ENCODE peak calls at places on chromosomes 1 and 21, in nine cellular contexts. Z is K562, J is tibial nerve, Q is A549, W is ovary, R is H1, M is suprapubic skin, U is transverse colon, G is upper lobe of left lung. L is an unnamed sample.

GRCh38 chr1:183247931-183248330 is 61.9 kb downstream of the LAMC2 start:
- DNase-seq in Z (no peak), J (no peak), Q (no peak), W (no peak), R (no peak), M (no peak), U (no peak), G (no peak), L (no peak)

GRCh38 chr1:174788981-174789380 is 210.8 kb upstream of the CACYBP start:
- DNase-seq in Z (peak; percentile 33), J (no peak), Q (no peak), W (no peak), R (no peak), M (no peak), U (no peak), G (no peak), L (no peak)

GRCh38 chr1:169018751-169019150 is 87.7 kb upstream of the ATP1B1 start:
- DNase-seq in Z (no peak), J (no peak), Q (no peak), W (no peak), R (no peak), M (no peak), U (peak; percentile 50), G (no peak), L (no peak)

GRCh38 chr21:24895885-24896734 is 711.2 kb downstream of the MRPL39 start:
- DNase-seq in Z (peak; percentile 2), J (no peak), Q (no peak), W (peak; percentile 29), R (no peak), M (no peak), U (peak; percentile 19), G (no peak), L (no peak)

GRCh38 chr1:236166041-236166440 is 23.7 kb downstream of the GPR137B start:
- DNase-seq in Z (no peak), J (no peak), Q (no peak), W (no peak), R (no peak), M (no peak), U (no peak), G (no peak), L (no peak)

GRCh38 chr1:47181095-47181954 is 8.5 kb downstream of the PDZK1IP1 start:
- DNase-seq in Z (peak; percentile 100), J (no peak), Q (no peak), W (no peak), R (no peak), M (no peak), U (no peak), G (peak; percentile 60), L (no peak)

GRCh38 chr1:244834596-244835275 is 722 bp upstream of the COX20 start:
- DNase-seq in Z (peak; percentile 93), J (peak; percentile 72), Q (peak; percentile 95), W (no peak), R (peak; percentile 44), M (peak; percentile 94), U (peak; percentile 88), G (no peak), L (peak; percentile 94)

GRCh38 chr21:15400905-15401304 is 328.9 kb upstream of the USP25 start:
- DNase-seq in Z (no peak), J (no peak), Q (no peak), W (no peak), R (no peak), M (no peak), U (no peak), G (no peak), L (no peak)

GRCh38 chr1:63101336-63101735 is 221.0 kb upstream of the FOXD3 start:
- DNase-seq in Z (no peak), J (no peak), Q (no peak), W (no peak), R (no peak), M (no peak), U (no peak), G (no peak), L (no peak)

GRCh38 chr1:14366361-14367018 is 232.0 kb upstream of the KAZN start:
- DNase-seq in Z (no peak), J (no peak), Q (no peak), W (no peak), R (no peak), M (no peak), U (no peak), G (peak; percentile 77), L (no peak)

GRCh38 chr1:226481133-226481532 is 67.4 kb upstream of the STUM start:
- DNase-seq in Z (no peak), J (no peak), Q (no peak), W (no peak), R (no peak), M (no peak), U (no peak), G (no peak), L (no peak)

GRCh38 chr1:208967334-208967733 is 616.2 kb upstream of the CAMK1G start:
- DNase-seq in Z (no peak), J (no peak), Q (no peak), W (no peak), R (no peak), M (no peak), U (no peak), G (no peak), L (no peak)

GRCh38 chr1:204465469-204466415 is 28.9 kb downstream of the PIK3C2B start:
- DNase-seq in Z (peak; percentile 73), J (no peak), Q (no peak), W (no peak), R (no peak), M (no peak), U (no peak), G (no peak), L (no peak)

GRCh38 chr1:3101127-3101939 is 32.3 kb downstream of the PRDM16 start:
- DNase-seq in Z (no peak), J (no peak), Q (no peak), W (no peak), R (no peak), M (no peak), U (no peak), G (peak; percentile 69), L (no peak)

GRCh38 chr1:152461544-152461943 is 47.5 kb upstream of the CRNN start:
- DNase-seq in Z (peak; percentile 68), J (no peak), Q (peak; percentile 78), W (no peak), R (no peak), M (no peak), U (peak; percentile 51), G (no peak), L (no peak)

GRCh38 chr1:46285730-46286477 is 17.5 kb downstream of the LRRC41 start:
- DNase-seq in Z (peak; percentile 57), J (no peak), Q (no peak), W (no peak), R (peak; percentile 25), M (no peak), U (no peak), G (peak; percentile 66), L (no peak)

GRCh38 chr1:4778056-4778455 is 123.6 kb downstream of the AJAP1 start:
- DNase-seq in Z (peak; percentile 64), J (no peak), Q (peak; percentile 30), W (peak; percentile 58), R (no peak), M (no peak), U (no peak), G (no peak), L (no peak)

DNA sequence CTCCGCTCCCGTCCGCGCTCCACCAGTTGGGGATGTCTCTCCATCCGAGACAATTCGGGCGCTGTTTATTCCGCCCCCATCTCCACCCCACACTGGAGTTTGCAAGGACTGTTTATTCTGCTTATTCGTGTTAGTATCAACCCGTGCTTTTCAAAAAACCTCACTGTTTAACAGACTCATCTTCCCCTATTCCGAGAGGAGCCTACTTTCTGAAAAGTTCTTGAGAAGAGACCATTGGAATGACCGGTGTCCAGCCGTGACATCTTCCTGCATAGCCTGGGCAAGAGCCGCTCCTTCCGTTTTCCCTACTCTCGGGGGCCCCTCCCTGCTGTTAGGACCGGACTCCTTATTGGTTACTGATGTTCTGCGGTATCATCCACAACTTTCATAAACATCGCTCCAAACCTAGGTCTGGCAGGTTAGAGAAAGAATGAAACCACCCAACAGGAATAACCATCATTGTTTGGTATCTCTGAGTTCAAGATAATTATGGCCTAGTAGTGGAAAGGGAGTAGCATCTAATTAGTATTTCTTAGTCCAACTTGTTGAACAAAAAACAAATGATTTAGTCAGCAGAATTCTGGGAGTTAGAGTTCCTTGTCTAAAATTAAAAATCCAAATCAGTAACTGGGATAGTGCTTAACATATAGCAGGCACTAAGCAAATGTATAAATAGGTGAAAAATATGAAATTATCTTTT is 804 bp downstream of the STXBP3 start:
- DNase-seq in Z (peak; percentile 91), J (peak; percentile 56), Q (peak; percentile 88), W (peak; percentile 72), R (no peak), M (peak; percentile 93), U (peak; percentile 84), G (no peak), L (peak; percentile 95)
- TF ChIP-seq EP300 in Z (no peak), J (no peak), Q (no peak), W (no peak), R (no peak), M (no peak), U (no peak), G (no peak), L (no peak)

DNA sequence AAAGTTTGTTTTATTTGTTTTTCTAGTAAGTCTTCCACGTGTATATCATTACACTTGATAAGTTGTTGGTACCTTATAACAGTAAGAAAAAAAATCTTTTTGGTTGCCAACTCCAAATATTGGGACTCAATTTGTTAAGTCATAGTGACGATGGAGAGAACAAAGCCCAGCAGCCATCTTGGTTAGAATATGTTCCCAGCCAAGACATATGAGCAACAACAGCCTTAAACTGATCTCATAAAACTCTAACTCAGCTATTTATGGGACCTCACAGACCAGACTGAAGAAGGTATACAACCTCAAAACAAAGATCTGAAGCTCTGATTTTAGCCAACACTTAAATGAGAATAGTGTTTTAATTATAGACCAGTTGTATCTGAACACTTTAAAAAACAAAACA is 281.3 kb downstream of the VAV3 start:
- DNase-seq in Z (no peak), J (no peak), Q (peak; percentile 74), W (no peak), R (no peak), M (no peak), U (no peak), G (no peak), L (no peak)
- TF ChIP-seq EP300 in Z (no peak), J (no peak), Q (no peak), W (no peak), R (no peak), M (no peak), U (no peak), G (no peak), L (no peak)

DNA sequence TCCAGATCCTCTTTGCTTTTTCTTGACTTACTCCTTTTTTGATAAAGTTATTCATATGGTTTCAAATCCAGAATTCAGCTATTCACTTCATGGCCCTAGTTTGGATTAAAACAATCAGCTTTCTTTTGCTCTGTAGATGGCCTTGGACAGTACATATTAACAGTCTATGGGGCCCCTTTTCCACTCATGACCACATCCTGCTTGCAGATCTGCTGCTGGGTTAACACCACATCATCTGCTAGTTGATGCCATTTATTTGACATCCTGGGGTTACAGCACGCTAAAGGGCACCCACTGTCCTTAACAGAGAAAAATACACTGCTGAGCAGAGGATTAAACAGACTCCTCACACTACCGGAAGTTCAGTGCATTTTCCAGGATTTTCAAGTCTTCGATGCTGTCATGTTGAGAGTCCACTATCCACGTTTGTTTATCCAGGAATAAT is 941 bp upstream of the IFI16 start:
- DNase-seq in Z (no peak), J (no peak), Q (no peak), W (no peak), R (no peak), M (no peak), U (peak; percentile 49), G (no peak), L (no peak)
- TF ChIP-seq EP300 in Z (no peak), J (no peak), Q (no peak), W (no peak), R (no peak), M (no peak), U (no peak), G (no peak), L (no peak)

GRCh38 chr21:37079211-37079824 is 6.3 kb downstream of the TTC3 start:
- DNase-seq in Z (peak; percentile 55), J (no peak), Q (no peak), W (no peak), R (no peak), M (no peak), U (no peak), G (no peak), L (no peak)
- TF ChIP-seq EP300 in Z (no peak), J (no peak), Q (no peak), W (no peak), R (no peak), M (no peak), U (no peak), G (no peak), L (no peak)

L was measured in sigmoid colon.